ENCODE peak calls at places on chromosome 16, in four cellular contexts. One of them, this sample, is unnamed.

GRCh38 chr16:12930881-12931280 is 29.5 kb downstream of the SHISA9 start:
- DNase-seq in effector memory CD4-positive, alpha-beta T cell: no peak
- DNase-seq in lower lobe of right lung: no peak
- DNase-seq in fibroblast of lung: no peak
- DNase-seq in this sample: no peak

GRCh38 chr16:20938426-20938825 is 37.9 kb downstream of the LYRM1 start:
- DNase-seq in effector memory CD4-positive, alpha-beta T cell: no peak
- DNase-seq in lower lobe of right lung: no peak
- DNase-seq in fibroblast of lung: peak
- DNase-seq in this sample: peak

GRCh38 chr16:49274936-49275730 is 6.5 kb downstream of the CBLN1 start:
- DNase-seq in effector memory CD4-positive, alpha-beta T cell: no peak
- DNase-seq in lower lobe of right lung: no peak
- DNase-seq in fibroblast of lung: no peak
- DNase-seq in this sample: no peak

GRCh38 chr16:58137581-58137980 is 8.4 kb upstream of the CFAP20 start:
- DNase-seq in effector memory CD4-positive, alpha-beta T cell: no peak
- DNase-seq in lower lobe of right lung: no peak
- DNase-seq in fibroblast of lung: no peak
- DNase-seq in this sample: no peak

GRCh38 chr16:89037261-89038152 is 56.1 kb upstream of the ACSF3 start:
- DNase-seq in effector memory CD4-positive, alpha-beta T cell: no peak
- DNase-seq in lower lobe of right lung: peak
- DNase-seq in fibroblast of lung: peak
- DNase-seq in this sample: peak

GRCh38 chr16:51416921-51417320 is 265.9 kb upstream of the SALL1 start:
- DNase-seq in effector memory CD4-positive, alpha-beta T cell: no peak
- DNase-seq in lower lobe of right lung: no peak
- DNase-seq in fibroblast of lung: peak
- DNase-seq in this sample: no peak

GRCh38 chr16:66842765-66843164 is 1.4 kb upstream of the CA7 start:
- DNase-seq in effector memory CD4-positive, alpha-beta T cell: no peak
- DNase-seq in lower lobe of right lung: no peak
- DNase-seq in fibroblast of lung: peak
- DNase-seq in this sample: no peak

GRCh38 chr16:1610841-1611653 is 825 bp downstream of the IFT140 start:
- DNase-seq in effector memory CD4-positive, alpha-beta T cell: peak
- DNase-seq in lower lobe of right lung: no peak
- DNase-seq in fibroblast of lung: peak
- DNase-seq in this sample: peak

GRCh38 chr16:71894229-71894920 is 956 bp upstream of the IST1 start:
- DNase-seq in effector memory CD4-positive, alpha-beta T cell: peak
- DNase-seq in lower lobe of right lung: peak
- DNase-seq in fibroblast of lung: peak
- DNase-seq in this sample: peak

GRCh38 chr16:84832488-84833141 is 12.8 kb downstream of the CRISPLD2 start:
- DNase-seq in effector memory CD4-positive, alpha-beta T cell: no peak
- DNase-seq in lower lobe of right lung: peak
- DNase-seq in fibroblast of lung: peak
- DNase-seq in this sample: no peak

GRCh38 chr16:51490866-51491265 is 339.8 kb upstream of the SALL1 start:
- DNase-seq in effector memory CD4-positive, alpha-beta T cell: no peak
- DNase-seq in lower lobe of right lung: no peak
- DNase-seq in fibroblast of lung: no peak
- DNase-seq in this sample: no peak

GRCh38 chr16:47884131-47884725 is 271.6 kb downstream of the ABCC12 start:
- DNase-seq in effector memory CD4-positive, alpha-beta T cell: no peak
- DNase-seq in lower lobe of right lung: no peak
- DNase-seq in fibroblast of lung: no peak
- DNase-seq in this sample: no peak

GRCh38 chr16:82990155-82990554 is 363.4 kb downstream of the CDH13 start:
- DNase-seq in effector memory CD4-positive, alpha-beta T cell: no peak
- DNase-seq in lower lobe of right lung: no peak
- DNase-seq in fibroblast of lung: peak
- DNase-seq in this sample: peak

GRCh38 chr16:88376835-88377726 is 5.7 kb upstream of the ZNF469 start:
- DNase-seq in effector memory CD4-positive, alpha-beta T cell: no peak
- DNase-seq in lower lobe of right lung: peak
- DNase-seq in fibroblast of lung: peak
- DNase-seq in this sample: no peak

GRCh38 chr16:87017388-87018012 is 299.7 kb downstream of the C16orf95 start:
- DNase-seq in effector memory CD4-positive, alpha-beta T cell: no peak
- DNase-seq in lower lobe of right lung: no peak
- DNase-seq in fibroblast of lung: peak
- DNase-seq in this sample: peak

GRCh38 chr16:58461056-58461455 is 38.9 kb upstream of the NDRG4 start:
- DNase-seq in effector memory CD4-positive, alpha-beta T cell: no peak
- DNase-seq in lower lobe of right lung: no peak
- DNase-seq in fibroblast of lung: no peak
- DNase-seq in this sample: peak

GRCh38 chr16:49085689-49086088 is 195.9 kb downstream of the CBLN1 start:
- DNase-seq in effector memory CD4-positive, alpha-beta T cell: no peak
- DNase-seq in lower lobe of right lung: no peak
- DNase-seq in fibroblast of lung: peak
- DNase-seq in this sample: no peak

GRCh38 chr16:17470002-17470870 is 524 bp downstream of the XYLT1 start:
- DNase-seq in effector memory CD4-positive, alpha-beta T cell: no peak
- DNase-seq in lower lobe of right lung: no peak
- DNase-seq in fibroblast of lung: no peak
- DNase-seq in this sample: no peak

GRCh38 chr16:61480250-61480649 is 556.0 kb downstream of the CDH8 start:
- DNase-seq in effector memory CD4-positive, alpha-beta T cell: no peak
- DNase-seq in lower lobe of right lung: no peak
- DNase-seq in fibroblast of lung: no peak
- DNase-seq in this sample: no peak

GRCh38 chr16:16071631-16072244 is 122.3 kb downstream of the ABCC1 start:
- DNase-seq in effector memory CD4-positive, alpha-beta T cell: no peak
- DNase-seq in lower lobe of right lung: no peak
- DNase-seq in fibroblast of lung: peak
- DNase-seq in this sample: no peak

GRCh38 chr16:54462151-54462651 is 175.6 kb upstream of the IRX3 start:
- DNase-seq in effector memory CD4-positive, alpha-beta T cell: no peak
- DNase-seq in lower lobe of right lung: no peak
- DNase-seq in fibroblast of lung: peak
- DNase-seq in this sample: no peak

GRCh38 chr16:76854234-76854633 is 336.8 kb upstream of the MON1B start:
- DNase-seq in effector memory CD4-positive, alpha-beta T cell: no peak
- DNase-seq in lower lobe of right lung: no peak
- DNase-seq in fibroblast of lung: no peak
- DNase-seq in this sample: peak

GRCh38 chr16:74449470-74449869 is 28.2 kb upstream of the CLEC18B start:
- DNase-seq in effector memory CD4-positive, alpha-beta T cell: no peak
- DNase-seq in lower lobe of right lung: no peak
- DNase-seq in fibroblast of lung: peak
- DNase-seq in this sample: no peak

GRCh38 chr16:21083729-21084268 is 66.8 kb downstream of the DNAH3 start:
- DNase-seq in effector memory CD4-positive, alpha-beta T cell: peak
- DNase-seq in lower lobe of right lung: peak
- DNase-seq in fibroblast of lung: peak
- DNase-seq in this sample: peak

GRCh38 chr16:88014201-88014781 is 63.1 kb downstream of the BANP start:
- DNase-seq in effector memory CD4-positive, alpha-beta T cell: no peak
- DNase-seq in lower lobe of right lung: no peak
- DNase-seq in fibroblast of lung: peak
- DNase-seq in this sample: peak

This sample was measured in Caki2.